ENCODE peak calls at places on chromosomes 13 and 19, in five cellular contexts. One of them, this sample, is unnamed.

GRCh38 chr13:110305001-110305400 is 2.0 kb downstream of the COL4A1 start:
- DNase-seq in CD8-positive, alpha-beta memory T cell: no peak
- DNase-seq in Calu3: no peak
- DNase-seq in aorta: no peak
- DNase-seq in activated naive CD4-positive, alpha-beta T cell treated with anti-CD3 and anti-CD28 coated beads, Interleukin-2, amount 10 ng/mL, durations not matched to agents 7 days and 5 days: no peak
- DNase-seq in this sample: no peak

GRCh38 chr13:98280176-98280510 is 103.1 kb upstream of the RNF113B start:
- DNase-seq in activated naive CD4-positive, alpha-beta T cell treated with anti-CD3 and anti-CD28 coated beads, Interleukin-2, amount 10 ng/mL, durations not matched to agents 7 days and 5 days: no peak
- DNase-seq in aorta: no peak
- DNase-seq in CD8-positive, alpha-beta memory T cell: no peak
- DNase-seq in Calu3: no peak
- DNase-seq in this sample: no peak

GRCh38 chr13:47216176-47216822 is 319.4 kb upstream of the HTR2A start:
- DNase-seq in CD8-positive, alpha-beta memory T cell: no peak
- DNase-seq in activated naive CD4-positive, alpha-beta T cell treated with anti-CD3 and anti-CD28 coated beads, Interleukin-2, amount 10 ng/mL, durations not matched to agents 7 days and 5 days: no peak
- DNase-seq in Calu3: no peak
- DNase-seq in aorta: no peak
- DNase-seq in this sample: no peak

GRCh38 chr13:23799945-23800344 is 89.3 kb downstream of the MIPEP start:
- DNase-seq in activated naive CD4-positive, alpha-beta T cell treated with anti-CD3 and anti-CD28 coated beads, Interleukin-2, amount 10 ng/mL, durations not matched to agents 7 days and 5 days: peak; percentile 34
- DNase-seq in aorta: no peak
- DNase-seq in CD8-positive, alpha-beta memory T cell: no peak
- DNase-seq in Calu3: no peak
- DNase-seq in this sample: no peak

GRCh38 chr19:18543814-18544475 is 572 bp upstream of the FKBP8 start:
- DNase-seq in aorta: no peak
- DNase-seq in activated naive CD4-positive, alpha-beta T cell treated with anti-CD3 and anti-CD28 coated beads, Interleukin-2, amount 10 ng/mL, durations not matched to agents 7 days and 5 days: peak; percentile 89
- DNase-seq in CD8-positive, alpha-beta memory T cell: peak; percentile 52
- DNase-seq in Calu3: peak; percentile 24
- DNase-seq in this sample: peak; percentile 65

GRCh38 chr13:106098778-106099177 is 436.7 kb downstream of the EFNB2 start:
- DNase-seq in aorta: no peak
- DNase-seq in activated naive CD4-positive, alpha-beta T cell treated with anti-CD3 and anti-CD28 coated beads, Interleukin-2, amount 10 ng/mL, durations not matched to agents 7 days and 5 days: no peak
- DNase-seq in CD8-positive, alpha-beta memory T cell: no peak
- DNase-seq in Calu3: no peak
- DNase-seq in this sample: no peak

GRCh38 chr19:2475018-2475701 is 767 bp upstream of the GADD45B start:
- DNase-seq in aorta: peak; percentile 86
- DNase-seq in CD8-positive, alpha-beta memory T cell: peak; percentile 42
- DNase-seq in activated naive CD4-positive, alpha-beta T cell treated with anti-CD3 and anti-CD28 coated beads, Interleukin-2, amount 10 ng/mL, durations not matched to agents 7 days and 5 days: peak; percentile 72
- DNase-seq in Calu3: peak; percentile 55
- DNase-seq in this sample: peak; percentile 52

GRCh38 chr13:29418026-29418425 is 177.5 kb downstream of the SLC7A1 start:
- DNase-seq in aorta: no peak
- DNase-seq in activated naive CD4-positive, alpha-beta T cell treated with anti-CD3 and anti-CD28 coated beads, Interleukin-2, amount 10 ng/mL, durations not matched to agents 7 days and 5 days: no peak
- DNase-seq in CD8-positive, alpha-beta memory T cell: no peak
- DNase-seq in Calu3: no peak
- DNase-seq in this sample: peak; percentile 18

GRCh38 chr13:49020328-49020727 is 44.6 kb downstream of the FNDC3A start:
- DNase-seq in Calu3: no peak
- DNase-seq in activated naive CD4-positive, alpha-beta T cell treated with anti-CD3 and anti-CD28 coated beads, Interleukin-2, amount 10 ng/mL, durations not matched to agents 7 days and 5 days: no peak
- DNase-seq in CD8-positive, alpha-beta memory T cell: no peak
- DNase-seq in aorta: no peak
- DNase-seq in this sample: no peak

GRCh38 chr19:31140717-31141116 is 208.5 kb downstream of the TSHZ3 start:
- DNase-seq in Calu3: no peak
- DNase-seq in activated naive CD4-positive, alpha-beta T cell treated with anti-CD3 and anti-CD28 coated beads, Interleukin-2, amount 10 ng/mL, durations not matched to agents 7 days and 5 days: no peak
- DNase-seq in CD8-positive, alpha-beta memory T cell: no peak
- DNase-seq in aorta: no peak
- DNase-seq in this sample: no peak

GRCh38 chr19:15812059-15812722 is 3.3 kb downstream of the OR10H1 start:
- DNase-seq in activated naive CD4-positive, alpha-beta T cell treated with anti-CD3 and anti-CD28 coated beads, Interleukin-2, amount 10 ng/mL, durations not matched to agents 7 days and 5 days: peak; percentile 50
- DNase-seq in CD8-positive, alpha-beta memory T cell: peak; percentile 15
- DNase-seq in aorta: no peak
- DNase-seq in Calu3: no peak
- DNase-seq in this sample: peak; percentile 35

GRCh38 chr13:25860862-25861261 is 191.0 kb downstream of the SHISA2 start:
- DNase-seq in activated naive CD4-positive, alpha-beta T cell treated with anti-CD3 and anti-CD28 coated beads, Interleukin-2, amount 10 ng/mL, durations not matched to agents 7 days and 5 days: no peak
- DNase-seq in Calu3: no peak
- DNase-seq in CD8-positive, alpha-beta memory T cell: no peak
- DNase-seq in aorta: no peak
- DNase-seq in this sample: no peak

GRCh38 chr13:51235756-51236564 is 13.8 kb downstream of the FAM124A start:
- DNase-seq in CD8-positive, alpha-beta memory T cell: no peak
- DNase-seq in aorta: no peak
- DNase-seq in Calu3: no peak
- DNase-seq in activated naive CD4-positive, alpha-beta T cell treated with anti-CD3 and anti-CD28 coated beads, Interleukin-2, amount 10 ng/mL, durations not matched to agents 7 days and 5 days: no peak
- DNase-seq in this sample: no peak

GRCh38 chr19:29893606-29894284 is 48.3 kb upstream of the URI1 start:
- DNase-seq in activated naive CD4-positive, alpha-beta T cell treated with anti-CD3 and anti-CD28 coated beads, Interleukin-2, amount 10 ng/mL, durations not matched to agents 7 days and 5 days: no peak
- DNase-seq in Calu3: no peak
- DNase-seq in aorta: peak; percentile 25
- DNase-seq in CD8-positive, alpha-beta memory T cell: no peak
- DNase-seq in this sample: no peak

GRCh38 chr13:114298866-114299265 is 15.4 kb upstream of the CHAMP1 start:
- DNase-seq in Calu3: no peak
- DNase-seq in activated naive CD4-positive, alpha-beta T cell treated with anti-CD3 and anti-CD28 coated beads, Interleukin-2, amount 10 ng/mL, durations not matched to agents 7 days and 5 days: no peak
- DNase-seq in CD8-positive, alpha-beta memory T cell: no peak
- DNase-seq in aorta: no peak
- DNase-seq in this sample: no peak

GRCh38 chr19:18000981-18001836 is 6.8 kb upstream of the ARRDC2 start:
- DNase-seq in Calu3: peak; percentile 83
- DNase-seq in aorta: peak; percentile 98
- DNase-seq in activated naive CD4-positive, alpha-beta T cell treated with anti-CD3 and anti-CD28 coated beads, Interleukin-2, amount 10 ng/mL, durations not matched to agents 7 days and 5 days: peak; percentile 95
- DNase-seq in CD8-positive, alpha-beta memory T cell: peak; percentile 94
- DNase-seq in this sample: peak; percentile 64

GRCh38 chr13:113041293-113041690 is 64.3 kb upstream of the F7 start:
- DNase-seq in activated naive CD4-positive, alpha-beta T cell treated with anti-CD3 and anti-CD28 coated beads, Interleukin-2, amount 10 ng/mL, durations not matched to agents 7 days and 5 days: no peak
- DNase-seq in aorta: no peak
- DNase-seq in Calu3: no peak
- DNase-seq in CD8-positive, alpha-beta memory T cell: no peak
- DNase-seq in this sample: no peak

GRCh38 chr13:61414686-61415664 is 674 bp downstream of the PCDH20 start:
- DNase-seq in activated naive CD4-positive, alpha-beta T cell treated with anti-CD3 and anti-CD28 coated beads, Interleukin-2, amount 10 ng/mL, durations not matched to agents 7 days and 5 days: no peak
- DNase-seq in Calu3: no peak
- DNase-seq in aorta: peak; percentile 80
- DNase-seq in CD8-positive, alpha-beta memory T cell: no peak
- DNase-seq in this sample: peak; percentile 70

GRCh38 chr13:99922631-99923404 is 48.7 kb downstream of the ZIC5 start:
- DNase-seq in Calu3: peak; percentile 10
- DNase-seq in aorta: no peak
- DNase-seq in CD8-positive, alpha-beta memory T cell: no peak
- DNase-seq in activated naive CD4-positive, alpha-beta T cell treated with anti-CD3 and anti-CD28 coated beads, Interleukin-2, amount 10 ng/mL, durations not matched to agents 7 days and 5 days: no peak
- DNase-seq in this sample: no peak

GRCh38 chr13:93244141-93244917 is 17.7 kb downstream of the GPC6 start:
- DNase-seq in CD8-positive, alpha-beta memory T cell: no peak
- DNase-seq in aorta: peak; percentile 75
- DNase-seq in Calu3: no peak
- DNase-seq in activated naive CD4-positive, alpha-beta T cell treated with anti-CD3 and anti-CD28 coated beads, Interleukin-2, amount 10 ng/mL, durations not matched to agents 7 days and 5 days: no peak
- DNase-seq in this sample: no peak

GRCh38 chr19:19475845-19476828 is 39.2 kb downstream of the TSSK6 start:
- DNase-seq in activated naive CD4-positive, alpha-beta T cell treated with anti-CD3 and anti-CD28 coated beads, Interleukin-2, amount 10 ng/mL, durations not matched to agents 7 days and 5 days: no peak
- DNase-seq in CD8-positive, alpha-beta memory T cell: no peak
- DNase-seq in Calu3: no peak
- DNase-seq in aorta: no peak
- DNase-seq in this sample: peak; percentile 72

GRCh38 chr19:46181386-46181774 is 33.3 kb downstream of the IGFL2 start:
- DNase-seq in activated naive CD4-positive, alpha-beta T cell treated with anti-CD3 and anti-CD28 coated beads, Interleukin-2, amount 10 ng/mL, durations not matched to agents 7 days and 5 days: no peak
- DNase-seq in Calu3: no peak
- DNase-seq in CD8-positive, alpha-beta memory T cell: no peak
- DNase-seq in aorta: no peak
- DNase-seq in this sample: no peak

GRCh38 chr13:74651121-74651520 is 516.9 kb upstream of the KLF12 start:
- DNase-seq in activated naive CD4-positive, alpha-beta T cell treated with anti-CD3 and anti-CD28 coated beads, Interleukin-2, amount 10 ng/mL, durations not matched to agents 7 days and 5 days: no peak
- DNase-seq in aorta: no peak
- DNase-seq in Calu3: no peak
- DNase-seq in CD8-positive, alpha-beta memory T cell: no peak
- DNase-seq in this sample: no peak

GRCh38 chr13:100636441-100636840 is 38.2 kb downstream of the TMTC4 start:
- DNase-seq in aorta: no peak
- DNase-seq in CD8-positive, alpha-beta memory T cell: no peak
- DNase-seq in Calu3: no peak
- DNase-seq in activated naive CD4-positive, alpha-beta T cell treated with anti-CD3 and anti-CD28 coated beads, Interleukin-2, amount 10 ng/mL, durations not matched to agents 7 days and 5 days: no peak
- DNase-seq in this sample: no peak

GRCh38 chr13:20332361-20333096 is 100.4 kb upstream of the GJB6 start:
- DNase-seq in Calu3: no peak
- DNase-seq in aorta: no peak
- DNase-seq in activated naive CD4-positive, alpha-beta T cell treated with anti-CD3 and anti-CD28 coated beads, Interleukin-2, amount 10 ng/mL, durations not matched to agents 7 days and 5 days: no peak
- DNase-seq in CD8-positive, alpha-beta memory T cell: no peak
- DNase-seq in this sample: no peak

GRCh38 chr19:33673996-33674395 is 52.2 kb downstream of the CHST8 start:
- DNase-seq in aorta: peak; percentile 46
- DNase-seq in activated naive CD4-positive, alpha-beta T cell treated with anti-CD3 and anti-CD28 coated beads, Interleukin-2, amount 10 ng/mL, durations not matched to agents 7 days and 5 days: no peak
- DNase-seq in CD8-positive, alpha-beta memory T cell: no peak
- DNase-seq in Calu3: no peak
- DNase-seq in this sample: no peak